ENCODE peak calls at places on chromosomes 7 and 10, in nine cellular contexts. A, P, V, U, L, I, M, C and Y are unnamed samples.

GRCh38 chr7:50954716-50955115 is 172.0 kb upstream of the GRB10 start:
- DNase-seq in A (peak; percentile 25), P (no peak), V (peak; percentile 29), U (no peak), L (no peak), I (no peak), M (no peak), C (no peak), Y (no peak)

GRCh38 chr10:71873582-71874182 is 22.6 kb upstream of the PSAP start:
- DNase-seq in A (no peak), P (peak; percentile 15), V (no peak), U (no peak), L (no peak), I (no peak), M (no peak), C (no peak), Y (no peak)

GRCh38 chr10:123993534-123994416 is 99.6 kb downstream of the CHST15 start:
- DNase-seq in A (no peak), P (no peak), V (no peak), U (no peak), L (no peak), I (no peak), M (no peak), C (no peak), Y (no peak)

GRCh38 chr10:91163709-91164474 is 56.6 kb upstream of the PCGF5 start:
- DNase-seq in A (peak; percentile 78), P (peak; percentile 68), V (peak; percentile 77), U (peak; percentile 17), L (no peak), I (peak; percentile 70), M (peak; percentile 67), C (no peak), Y (no peak)

GRCh38 chr7:33550979-33551378 is 354.4 kb upstream of the BMPER start:
- DNase-seq in A (no peak), P (peak; percentile 42), V (no peak), U (no peak), L (no peak), I (no peak), M (no peak), C (no peak), Y (no peak)

GRCh38 chr7:49563693-49564378 is 209.6 kb upstream of the VWC2 start:
- DNase-seq in A (no peak), P (no peak), V (no peak), U (no peak), L (no peak), I (no peak), M (no peak), C (no peak), Y (no peak)

GRCh38 chr10:63491558-63492316 is 26.0 kb upstream of the JMJD1C start:
- DNase-seq in A (peak; percentile 91), P (no peak), V (peak; percentile 76), U (no peak), L (no peak), I (no peak), M (no peak), C (no peak), Y (no peak)

GRCh38 chr7:131501422-131501821 is 55.0 kb downstream of the PODXL start:
- DNase-seq in A (no peak), P (no peak), V (no peak), U (no peak), L (peak; percentile 57), I (no peak), M (no peak), C (no peak), Y (no peak)

GRCh38 chr10:113547426-113547825 is 5.4 kb upstream of the HABP2 start:
- DNase-seq in A (no peak), P (no peak), V (no peak), U (no peak), L (no peak), I (no peak), M (no peak), C (no peak), Y (no peak)